ENCODE peak calls at places on chromosomes 16 and 17, in eight cellular contexts. One of them, this sample, is unnamed.

GRCh38 chr16:86594712-86595111 is 16.4 kb downstream of the FOXL1 start:
- DNase-seq in CD4-positive, alpha-beta T cell: no peak
- DNase-seq in cardiac muscle cell: no peak
- DNase-seq in ovary: no peak
- DNase-seq in lung: no peak
- DNase-seq in Peyer's patch: no peak
- DNase-seq in tibial nerve: no peak
- DNase-seq in left lung: no peak
- DNase-seq in this sample: no peak

GRCh38 chr17:59093702-59094231 is 12.9 kb downstream of the TRIM37 start:
- DNase-seq in CD4-positive, alpha-beta T cell: no peak
- DNase-seq in cardiac muscle cell: no peak
- DNase-seq in ovary: peak; percentile 53
- DNase-seq in lung: peak; percentile 68
- DNase-seq in Peyer's patch: no peak
- DNase-seq in tibial nerve: peak; percentile 14
- DNase-seq in left lung: peak; percentile 54
- DNase-seq in this sample: peak; percentile 92

GRCh38 chr17:75011788-75012319 is 616 bp upstream of the MRPL58 start:
- DNase-seq in CD4-positive, alpha-beta T cell: no peak
- DNase-seq in cardiac muscle cell: no peak
- DNase-seq in ovary: peak; percentile 77
- DNase-seq in lung: peak; percentile 51
- DNase-seq in Peyer's patch: peak; percentile 18
- DNase-seq in tibial nerve: peak; percentile 70
- DNase-seq in left lung: no peak
- DNase-seq in this sample: no peak

GRCh38 chr16:4392382-4393242 is 21.0 kb downstream of the VASN start:
- DNase-seq in CD4-positive, alpha-beta T cell: no peak
- DNase-seq in cardiac muscle cell: peak; percentile 46
- DNase-seq in ovary: peak; percentile 88
- DNase-seq in lung: no peak
- DNase-seq in Peyer's patch: no peak
- DNase-seq in tibial nerve: no peak
- DNase-seq in left lung: no peak
- DNase-seq in this sample: peak; percentile 62

GRCh38 chr16:50695017-50696000 is 1.9 kb downstream of the NOD2 start:
- DNase-seq in CD4-positive, alpha-beta T cell: no peak
- DNase-seq in cardiac muscle cell: no peak
- DNase-seq in ovary: no peak
- DNase-seq in lung: peak; percentile 58
- DNase-seq in Peyer's patch: no peak
- DNase-seq in tibial nerve: no peak
- DNase-seq in left lung: peak; percentile 78
- DNase-seq in this sample: no peak

GRCh38 chr17:65660947-65661346 is 99.5 kb upstream of the AXIN2 start:
- DNase-seq in CD4-positive, alpha-beta T cell: no peak
- DNase-seq in cardiac muscle cell: no peak
- DNase-seq in ovary: no peak
- DNase-seq in lung: no peak
- DNase-seq in Peyer's patch: no peak
- DNase-seq in tibial nerve: no peak
- DNase-seq in left lung: no peak
- DNase-seq in this sample: no peak

GRCh38 chr17:18129041-18129502 is 20.5 kb downstream of the MYO15A start:
- DNase-seq in CD4-positive, alpha-beta T cell: no peak
- DNase-seq in cardiac muscle cell: no peak
- DNase-seq in ovary: no peak
- DNase-seq in lung: peak; percentile 75
- DNase-seq in Peyer's patch: no peak
- DNase-seq in tibial nerve: no peak
- DNase-seq in left lung: peak; percentile 79
- DNase-seq in this sample: peak; percentile 71

GRCh38 chr16:10601444-10602401 is 21.3 kb upstream of the EMP2 start:
- DNase-seq in CD4-positive, alpha-beta T cell: no peak
- DNase-seq in cardiac muscle cell: peak; percentile 85
- DNase-seq in ovary: no peak
- DNase-seq in lung: peak; percentile 82
- DNase-seq in Peyer's patch: no peak
- DNase-seq in tibial nerve: no peak
- DNase-seq in left lung: peak; percentile 79
- DNase-seq in this sample: no peak

GRCh38 chr17:11899494-11899893 is 97.8 kb downstream of the ZNF18 start:
- DNase-seq in CD4-positive, alpha-beta T cell: no peak
- DNase-seq in cardiac muscle cell: no peak
- DNase-seq in ovary: no peak
- DNase-seq in lung: no peak
- DNase-seq in Peyer's patch: no peak
- DNase-seq in tibial nerve: no peak
- DNase-seq in left lung: no peak
- DNase-seq in this sample: no peak

GRCh38 chr16:48542020-48542473 is 67.9 kb downstream of the N4BP1 start:
- DNase-seq in CD4-positive, alpha-beta T cell: no peak
- DNase-seq in cardiac muscle cell: peak; percentile 30
- DNase-seq in ovary: peak; percentile 61
- DNase-seq in lung: peak; percentile 61
- DNase-seq in Peyer's patch: no peak
- DNase-seq in tibial nerve: peak; percentile 61
- DNase-seq in left lung: peak; percentile 62
- DNase-seq in this sample: peak; percentile 46

GRCh38 chr16:31473300-31474052 is 1.5 kb downstream of the TGFB1I1 start:
- DNase-seq in CD4-positive, alpha-beta T cell: no peak
- DNase-seq in cardiac muscle cell: no peak
- DNase-seq in ovary: no peak
- DNase-seq in lung: no peak
- DNase-seq in Peyer's patch: no peak
- DNase-seq in tibial nerve: no peak
- DNase-seq in left lung: no peak
- DNase-seq in this sample: no peak

GRCh38 chr17:62916684-62917571 is 49.1 kb upstream of the TANC2 start:
- DNase-seq in CD4-positive, alpha-beta T cell: no peak
- DNase-seq in cardiac muscle cell: peak; percentile 42
- DNase-seq in ovary: no peak
- DNase-seq in lung: no peak
- DNase-seq in Peyer's patch: no peak
- DNase-seq in tibial nerve: no peak
- DNase-seq in left lung: no peak
- DNase-seq in this sample: no peak

GRCh38 chr17:22669721-22670120 is 977.4 kb downstream of the KCNJ18 start:
- DNase-seq in CD4-positive, alpha-beta T cell: no peak
- DNase-seq in cardiac muscle cell: no peak
- DNase-seq in ovary: no peak
- DNase-seq in lung: no peak
- DNase-seq in Peyer's patch: no peak
- DNase-seq in tibial nerve: no peak
- DNase-seq in left lung: no peak
- DNase-seq in this sample: peak; percentile 1

DNA sequence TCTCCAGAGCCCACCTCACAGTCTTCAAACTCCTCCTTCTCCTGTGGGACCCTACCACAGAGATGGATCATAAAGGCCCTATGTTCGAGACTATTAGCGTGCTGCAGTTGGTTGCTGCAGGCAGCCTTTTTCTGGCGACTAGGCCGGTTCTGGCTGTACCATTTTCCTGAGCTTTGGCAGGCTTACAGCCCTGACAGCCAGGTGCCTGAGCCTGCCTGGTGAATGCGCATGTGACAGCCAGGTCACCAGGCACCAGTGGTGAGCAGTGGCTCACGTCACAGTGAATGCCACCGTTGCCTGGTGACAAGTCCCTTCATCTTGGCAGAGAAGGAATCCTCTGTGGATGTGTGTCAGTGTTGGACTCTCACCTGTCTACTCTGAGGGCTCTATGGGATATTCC is 978.8 kb downstream of the KCNJ18 start:
- DNase-seq in CD4-positive, alpha-beta T cell: no peak
- DNase-seq in cardiac muscle cell: no peak
- DNase-seq in ovary: no peak
- DNase-seq in lung: no peak
- DNase-seq in Peyer's patch: no peak
- DNase-seq in tibial nerve: no peak
- DNase-seq in left lung: no peak
- DNase-seq in this sample: no peak
- H3K9me3 ChIP-seq in CD4-positive, alpha-beta T cell: no peaks in the 10 kb centered on the region
- H3K9me3 ChIP-seq in cardiac muscle cell: peaks cover 2% of the 10 kb centered on the region
- H3K9me3 ChIP-seq in ovary: no peaks in the 10 kb centered on the region
- H3K9me3 ChIP-seq in lung: no peaks in the 10 kb centered on the region
- H3K9me3 ChIP-seq in Peyer's patch: no peaks in the 10 kb centered on the region
- H3K9me3 ChIP-seq in tibial nerve: no peaks in the 10 kb centered on the region
- H3K9me3 ChIP-seq in left lung: no peaks in the 10 kb centered on the region
- H3K9me3 ChIP-seq in this sample: peaks cover 7% of the 10 kb centered on the region

GRCh38 chr17:80890551-80890930 is 101.1 kb upstream of the CHMP6 start:
- DNase-seq in CD4-positive, alpha-beta T cell: no peak
- DNase-seq in cardiac muscle cell: no peak
- DNase-seq in ovary: no peak
- DNase-seq in lung: no peak
- DNase-seq in Peyer's patch: no peak
- DNase-seq in tibial nerve: no peak
- DNase-seq in left lung: no peak
- DNase-seq in this sample: no peak

GRCh38 chr17:80889897-80890550 is 101.6 kb upstream of the CHMP6 start:
- DNase-seq in CD4-positive, alpha-beta T cell: peak; percentile 18
- DNase-seq in cardiac muscle cell: no peak
- DNase-seq in ovary: no peak
- DNase-seq in lung: no peak
- DNase-seq in Peyer's patch: no peak
- DNase-seq in tibial nerve: no peak
- DNase-seq in left lung: no peak
- DNase-seq in this sample: no peak

GRCh38 chr17:80892900-80893603 is 98.6 kb upstream of the CHMP6 start:
- DNase-seq in CD4-positive, alpha-beta T cell: peak; percentile 57
- DNase-seq in cardiac muscle cell: no peak
- DNase-seq in ovary: no peak
- DNase-seq in lung: no peak
- DNase-seq in Peyer's patch: no peak
- DNase-seq in tibial nerve: no peak
- DNase-seq in left lung: no peak
- DNase-seq in this sample: peak; percentile 94

GRCh38 chr17:80892019-80892855 is 99.4 kb upstream of the CHMP6 start:
- DNase-seq in CD4-positive, alpha-beta T cell: peak; percentile 88
- DNase-seq in cardiac muscle cell: peak; percentile 52
- DNase-seq in ovary: peak; percentile 89
- DNase-seq in lung: peak; percentile 73
- DNase-seq in Peyer's patch: peak; percentile 54
- DNase-seq in tibial nerve: peak; percentile 50
- DNase-seq in left lung: peak; percentile 90
- DNase-seq in this sample: peak; percentile 98

DNA sequence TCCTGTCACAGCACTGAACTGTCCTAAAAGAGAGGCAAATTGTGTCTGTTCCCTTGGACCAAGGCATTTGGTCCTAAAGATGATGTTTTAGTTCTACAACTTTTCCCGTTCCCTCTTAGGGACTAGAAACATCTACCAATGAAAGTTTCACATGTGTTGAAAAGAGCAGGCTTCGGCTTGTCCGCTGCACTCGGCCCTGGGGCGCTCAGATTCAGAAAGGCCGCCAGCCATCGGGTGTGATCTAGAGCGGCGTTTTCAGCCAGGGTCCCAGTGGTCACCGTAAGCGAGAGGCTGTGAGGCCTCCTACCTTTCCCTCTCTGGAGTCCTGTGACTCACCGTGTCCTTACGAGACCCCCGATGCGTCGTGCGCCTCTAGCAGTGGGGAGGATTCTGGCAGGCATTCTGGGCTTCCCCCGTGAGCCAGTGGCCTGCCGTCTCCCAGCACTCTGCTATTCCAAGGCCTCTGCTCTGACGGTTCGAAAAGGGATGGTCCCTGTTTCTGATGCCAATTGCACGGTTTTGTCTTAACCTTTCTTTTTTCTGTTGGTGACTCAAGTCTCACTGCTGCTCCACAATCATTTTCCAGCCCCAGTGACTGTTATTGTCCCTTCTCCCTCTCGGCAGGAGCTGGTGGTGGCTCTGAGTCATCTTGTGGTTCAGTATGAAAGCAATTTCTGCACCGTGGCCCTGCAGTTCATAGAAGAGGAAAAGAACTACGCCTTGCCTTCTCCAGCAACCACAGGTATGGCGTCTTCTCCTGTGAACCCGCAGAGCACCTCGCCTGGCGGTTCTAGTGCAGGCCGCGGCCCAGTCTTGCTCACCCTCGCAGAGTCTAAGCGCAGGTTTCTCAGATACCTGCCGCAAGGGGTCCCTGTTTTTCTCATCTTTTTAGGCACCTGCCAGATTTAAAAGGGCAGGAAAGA is 100.3 kb upstream of the CHMP6 start:
- DNase-seq in CD4-positive, alpha-beta T cell: peak; percentile 72
- DNase-seq in cardiac muscle cell: no peak
- DNase-seq in ovary: peak; percentile 60
- DNase-seq in lung: no peak
- DNase-seq in Peyer's patch: peak; percentile 54
- DNase-seq in tibial nerve: no peak
- DNase-seq in left lung: peak; percentile 56
- DNase-seq in this sample: peak; percentile 95
- TF ChIP-seq CTCF in CD4-positive, alpha-beta T cell: no peak
- TF ChIP-seq CTCF in cardiac muscle cell: peak; percentile 5
- TF ChIP-seq CTCF in ovary: no peak
- TF ChIP-seq CTCF in lung: no peak
- TF ChIP-seq CTCF in Peyer's patch: no peak
- TF ChIP-seq CTCF in tibial nerve: no peak
- TF ChIP-seq CTCF in left lung: no peak
- TF ChIP-seq CTCF in this sample: peak; percentile 44

GRCh38 chr16:35664091-35664693 is 2204.8 kb downstream of the TP53TG3F start:
- DNase-seq in CD4-positive, alpha-beta T cell: no peak
- DNase-seq in cardiac muscle cell: no peak
- DNase-seq in ovary: no peak
- DNase-seq in lung: no peak
- DNase-seq in Peyer's patch: no peak
- DNase-seq in tibial nerve: no peak
- DNase-seq in left lung: no peak
- DNase-seq in this sample: no peak
- H3K9me3 ChIP-seq in CD4-positive, alpha-beta T cell: peaks cover 12% of the 10 kb centered on the region
- H3K9me3 ChIP-seq in cardiac muscle cell: peaks cover 6% of the 10 kb centered on the region
- H3K9me3 ChIP-seq in ovary: no peaks in the 10 kb centered on the region
- H3K9me3 ChIP-seq in lung: peaks cover 3% of the 10 kb centered on the region
- H3K9me3 ChIP-seq in Peyer's patch: peaks cover 4% of the 10 kb centered on the region
- H3K9me3 ChIP-seq in tibial nerve: no peaks in the 10 kb centered on the region
- H3K9me3 ChIP-seq in left lung: no peaks in the 10 kb centered on the region
- H3K9me3 ChIP-seq in this sample: peaks cover 3% of the 10 kb centered on the region

GRCh38 chr16:89160977-89161701 is 10.4 kb upstream of the CDH15 start:
- DNase-seq in CD4-positive, alpha-beta T cell: no peak
- DNase-seq in cardiac muscle cell: no peak
- DNase-seq in ovary: no peak
- DNase-seq in lung: no peak
- DNase-seq in Peyer's patch: no peak
- DNase-seq in tibial nerve: no peak
- DNase-seq in left lung: no peak
- DNase-seq in this sample: no peak
- TF ChIP-seq CTCF in CD4-positive, alpha-beta T cell: no peak
- TF ChIP-seq CTCF in cardiac muscle cell: no peak
- TF ChIP-seq CTCF in ovary: no peak
- TF ChIP-seq CTCF in lung: no peak
- TF ChIP-seq CTCF in Peyer's patch: no peak
- TF ChIP-seq CTCF in tibial nerve: no peak
- TF ChIP-seq CTCF in left lung: no peak
- TF ChIP-seq CTCF in this sample: no peak

DNA sequence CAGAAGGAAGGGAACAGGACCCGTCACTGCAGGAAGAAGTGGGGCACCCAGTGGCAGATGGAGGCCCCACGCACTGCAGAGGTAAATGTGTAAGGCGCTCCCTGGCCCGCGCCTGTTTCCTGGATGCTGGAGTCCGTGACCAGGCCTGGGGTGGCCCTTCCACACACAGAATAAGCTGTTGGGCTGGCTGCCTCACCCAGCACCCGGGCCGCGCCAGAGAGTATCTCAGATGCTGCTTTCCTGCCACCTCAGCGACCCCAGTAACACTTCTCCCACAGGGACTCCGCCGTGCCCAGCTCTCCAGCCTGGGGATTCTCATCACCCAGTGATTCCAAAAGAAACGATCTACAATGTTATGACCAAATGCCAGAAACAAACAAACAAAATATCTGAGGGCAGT is 1993.1 kb downstream of the TP53TG3F start:
- DNase-seq in CD4-positive, alpha-beta T cell: no peak
- DNase-seq in cardiac muscle cell: no peak
- DNase-seq in ovary: no peak
- DNase-seq in lung: no peak
- DNase-seq in Peyer's patch: no peak
- DNase-seq in tibial nerve: no peak
- DNase-seq in left lung: no peak
- DNase-seq in this sample: no peak
- H3K9me3 ChIP-seq in CD4-positive, alpha-beta T cell: peaks cover 48% of the 10 kb centered on the region
- H3K9me3 ChIP-seq in cardiac muscle cell: no peaks in the 10 kb centered on the region
- H3K9me3 ChIP-seq in ovary: no peaks in the 10 kb centered on the region
- H3K9me3 ChIP-seq in lung: peaks cover 4% of the 10 kb centered on the region
- H3K9me3 ChIP-seq in Peyer's patch: peaks cover 11% of the 10 kb centered on the region
- H3K9me3 ChIP-seq in tibial nerve: no peaks in the 10 kb centered on the region
- H3K9me3 ChIP-seq in left lung: no peaks in the 10 kb centered on the region
- H3K9me3 ChIP-seq in this sample: peaks cover 73% of the 10 kb centered on the region

This sample was measured in mammary epithelial cell.